ENCODE peak calls at places on chromosomes 12 and 14, in six cellular contexts. L is neuronal stem cell, M is H9, B is H1, Z is mesenchymal stem cell, P is trophoblast cell. W is an unnamed sample.

GRCh38 chr12:96587691-96588090 is 98.3 kb downstream of the CFAP54 start:
- DNase-seq in B (no peak), M (no peak), L (no peak), Z (peak), P (no peak), W (peak)

GRCh38 chr12:30877110-30877875 is 49.3 kb upstream of the TSPAN11 start:
- DNase-seq in Z (no peak), B (no peak), L (no peak), P (no peak), M (no peak), W (no peak)

GRCh38 chr12:15883536-15883935 is 1.3 kb downstream of the STRAP start:
- DNase-seq in B (no peak), P (no peak), M (no peak), L (no peak), Z (peak), W (peak)

GRCh38 chr12:102480401-102480800 is at the start of gene IGF1:
- DNase-seq in Z (peak), L (no peak), M (no peak), P (peak), B (no peak), W (peak)

GRCh38 chr12:109932878-109933503 is 32.9 kb downstream of the TCHP start:
- DNase-seq in P (no peak), L (no peak), M (no peak), Z (no peak), B (no peak), W (no peak)

GRCh38 chr12:117098361-117099217 is 627 bp downstream of the TESC start:
- DNase-seq in M (no peak), Z (no peak), P (peak), B (peak), L (no peak), W (no peak)

GRCh38 chr14:84465890-84466289 is 1064.1 kb upstream of the FLRT2 start:
- DNase-seq in P (no peak), M (no peak), L (no peak), B (no peak), Z (no peak), W (no peak)

GRCh38 chr12:66822961-66823360 is 144.1 kb upstream of the GRIP1 start:
- DNase-seq in Z (no peak), B (no peak), L (no peak), M (no peak), P (peak), W (no peak)

GRCh38 chr12:51392556-51393237 is 1.5 kb upstream of the GALNT6 start:
- DNase-seq in P (peak), M (peak), B (peak), L (peak), Z (peak), W (no peak)

GRCh38 chr12:112836736-112837628 is 45.4 kb downstream of the RPH3A start:
- DNase-seq in L (no peak), M (no peak), B (no peak), P (no peak), Z (no peak), W (no peak)

GRCh38 chr12:130832561-130833209 is 6.4 kb downstream of the STX2 start:
- DNase-seq in P (peak), Z (peak), M (peak), L (no peak), B (no peak), W (peak)

GRCh38 chr12:127115468-127116035 is 1151.4 kb upstream of the TMEM132C start:
- DNase-seq in M (no peak), Z (no peak), L (no peak), B (no peak), P (no peak), W (no peak)

GRCh38 chr12:127121494-127122070 is 1145.4 kb upstream of the TMEM132C start:
- DNase-seq in M (no peak), Z (no peak), B (no peak), P (no peak), L (no peak), W (no peak)

GRCh38 chr12:127120851-127121250 is 1146.1 kb upstream of the TMEM132C start:
- DNase-seq in M (no peak), L (no peak), P (no peak), Z (no peak), B (no peak), W (no peak)

GRCh38 chr12:127119600-127120140 is 1147.3 kb upstream of the TMEM132C start:
- DNase-seq in B (no peak), L (no peak), P (no peak), M (no peak), Z (no peak), W (no peak)

GRCh38 chr12:127118251-127118650 is 1148.7 kb upstream of the TMEM132C start:
- DNase-seq in P (no peak), L (no peak), M (no peak), B (no peak), Z (no peak), W (no peak)
- H3K14ac ChIP-seq in P (no peak), L (no peak), M (no peak), B (no peak), Z (no peak), W (no peak)

GRCh38 chr12:56299853-56300643 is at the start of gene CS:
- DNase-seq in B (peak), M (peak), P (peak), L (peak), Z (peak), W (peak)
- H3K14ac ChIP-seq in B (no peak), M (peak), P (peak), L (no peak), Z (no peak), W (peak)

GRCh38 chr12:105581420-105581819 is 250.9 kb downstream of the C12orf75 start:
- DNase-seq in P (no peak), L (no peak), Z (no peak), B (no peak), M (no peak), W (no peak)
- H3K14ac ChIP-seq in P (no peak), L (no peak), Z (no peak), B (no peak), M (no peak), W (no peak)

DNA sequence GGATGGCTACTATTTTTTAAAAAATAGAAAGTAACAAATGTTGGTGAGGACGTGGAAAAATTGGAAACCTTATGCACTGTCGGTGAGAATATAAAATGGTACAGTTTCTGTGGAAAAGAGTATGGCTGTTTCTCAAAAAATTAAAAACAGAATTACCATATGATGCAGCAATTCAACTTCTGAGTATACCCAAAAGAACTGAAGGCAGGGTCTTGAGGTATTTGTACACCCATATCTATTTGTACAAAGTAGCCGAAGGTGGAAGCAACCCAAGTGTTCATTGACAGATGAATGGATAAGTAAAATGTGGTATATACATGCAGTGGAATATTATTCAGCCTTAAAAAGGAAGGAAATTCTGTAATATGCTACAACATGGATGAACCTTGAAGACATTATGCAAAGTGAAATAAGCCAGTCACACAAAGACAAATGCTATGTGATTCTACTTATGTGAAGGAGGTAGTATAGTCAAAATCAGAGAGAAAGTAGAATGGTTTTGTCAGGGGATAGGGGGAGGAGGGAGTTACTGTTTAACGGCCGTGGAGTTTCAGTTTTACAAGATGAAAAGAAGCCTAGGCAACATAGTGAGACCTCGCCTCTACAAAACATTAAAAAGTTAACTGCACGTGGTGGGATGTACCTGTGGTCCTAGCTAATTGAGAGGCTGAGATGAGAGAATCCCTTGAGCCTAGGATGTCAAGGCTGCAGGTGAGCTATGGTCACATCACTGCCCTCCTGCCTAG is 38.4 kb upstream of the CCT2 start:
- DNase-seq in P (no peak), L (no peak), B (no peak), M (no peak), Z (no peak), W (no peak)
- H3K14ac ChIP-seq in P (no peak), L (no peak), B (no peak), M (no peak), Z (no peak), W (no peak)

GRCh38 chr14:94695231-94695630 is 74.7 kb downstream of the GSC start:
- DNase-seq in B (no peak), L (no peak), P (no peak), Z (no peak), M (no peak), W (no peak)
- H3K14ac ChIP-seq in B (no peak), L (peak), P (no peak), Z (no peak), M (no peak), W (no peak)